ENCODE peak calls at places on chromosomes 3 and 15, in eight cellular contexts. E is IMR-90, O is NB4, K is heart left ventricle, I is uterus, Q is A549, T is GM12878, W is H1. C is an unnamed sample.

GRCh38 chr3:3281024-3281423 is 101.5 kb upstream of the CRBN start:
- DNase-seq in O (no peak), K (no peak), Q (no peak), W (no peak), T (no peak), E (no peak), I (no peak), C (no peak)

GRCh38 chr15:98548172-98548971 is 100.0 kb upstream of the IGF1R start:
- DNase-seq in E (peak; percentile 73), I (peak; percentile 77), W (peak; percentile 23), Q (peak; percentile 72), T (no peak), K (peak; percentile 84), O (peak; percentile 63), C (peak; percentile 6)

GRCh38 chr15:42591238-42591936 is 16.0 kb downstream of the STARD9 start:
- DNase-seq in I (no peak), T (no peak), Q (peak; percentile 28), O (peak; percentile 32), E (peak; percentile 54), K (no peak), W (no peak), C (peak; percentile 23)

GRCh38 chr15:25774871-25775270 is 88.3 kb downstream of the ATP10A start:
- DNase-seq in O (no peak), I (no peak), K (no peak), W (no peak), T (no peak), Q (no peak), E (no peak), C (no peak)

GRCh38 chr3:185942907-185943306 is 5.1 kb upstream of the TRA2B start:
- DNase-seq in E (no peak), W (no peak), Q (no peak), K (no peak), T (no peak), O (no peak), I (no peak), C (no peak)

GRCh38 chr3:102195198-102195948 is 239.4 kb upstream of the ZPLD1 start:
- DNase-seq in Q (peak; percentile 44), T (no peak), I (no peak), O (no peak), K (no peak), E (no peak), W (no peak), C (no peak)

GRCh38 chr3:33391255-33391995 is 48.8 kb downstream of the UBP1 start:
- DNase-seq in W (no peak), O (no peak), E (no peak), T (no peak), I (no peak), Q (no peak), K (no peak), C (no peak)

GRCh38 chr3:123724306-123724705 is 139.5 kb upstream of the HACD2 start:
- DNase-seq in Q (peak; percentile 21), T (no peak), K (no peak), I (no peak), O (peak; percentile 3), E (peak; percentile 52), W (no peak), C (no peak)

GRCh38 chr3:13420051-13420816 is at the start of gene NUP210:
- DNase-seq in E (no peak), I (no peak), T (no peak), W (no peak), O (peak; percentile 79), Q (peak; percentile 57), K (peak; percentile 66), C (peak; percentile 78)

GRCh38 chr3:41898631-41899030 is 63.3 kb downstream of the ULK4 start:
- DNase-seq in T (no peak), K (no peak), Q (no peak), W (no peak), E (no peak), O (no peak), I (no peak), C (no peak)

GRCh38 chr15:41780266-41780665 is 6.0 kb downstream of the MAPKBP1 start:
- DNase-seq in I (no peak), Q (no peak), K (no peak), W (no peak), T (no peak), E (peak; percentile 80), O (no peak), C (no peak)

GRCh38 chr3:64037084-64037483 is 13.8 kb upstream of the PSMD6 start:
- DNase-seq in E (no peak), W (no peak), T (no peak), I (no peak), K (no peak), O (no peak), Q (no peak), C (no peak)

GRCh38 chr3:52084216-52084945 is 28.0 kb upstream of the DUSP7 start:
- DNase-seq in E (no peak), T (no peak), K (peak; percentile 47), W (no peak), Q (no peak), I (no peak), O (no peak), C (no peak)

GRCh38 chr3:156847746-156848339 is 21.7 kb downstream of the LEKR1 start:
- DNase-seq in E (no peak), O (no peak), I (no peak), K (no peak), W (no peak), Q (no peak), T (no peak), C (no peak)

GRCh38 chr3:117130222-117130621 is 420.6 kb downstream of the TUSC7 start:
- DNase-seq in O (no peak), I (no peak), K (no peak), W (no peak), T (no peak), E (peak; percentile 39), Q (no peak), C (no peak)

GRCh38 chr3:23157331-23157730 is 45.8 kb upstream of the UBE2E2 start:
- DNase-seq in W (no peak), T (no peak), E (no peak), Q (no peak), I (no peak), K (no peak), O (no peak), C (no peak)

GRCh38 chr3:50264389-50264963 is 4.5 kb upstream of the SEMA3B start:
- DNase-seq in W (peak; percentile 94), Q (peak; percentile 84), O (no peak), E (peak; percentile 93), K (no peak), I (peak; percentile 92), T (no peak), C (no peak)

GRCh38 chr3:197956626-197956988 is 3.4 kb upstream of the LMLN start:
- DNase-seq in O (peak; percentile 34), Q (no peak), I (no peak), E (no peak), T (no peak), K (no peak), W (no peak), C (no peak)

GRCh38 chr3:197956070-197956469 is 3.9 kb upstream of the LMLN start:
- DNase-seq in T (no peak), E (no peak), Q (no peak), K (no peak), O (no peak), I (no peak), W (no peak), C (no peak)

GRCh38 chr3:197958346-197958745 is 1.7 kb upstream of the LMLN start:
- DNase-seq in E (no peak), T (no peak), Q (no peak), K (no peak), I (no peak), O (peak; percentile 43), W (no peak), C (peak; percentile 10)

GRCh38 chr3:197959500-197959890 is 522 bp upstream of the LMLN start:
- DNase-seq in K (no peak), W (no peak), I (no peak), Q (no peak), E (no peak), T (no peak), O (no peak), C (no peak)

DNA sequence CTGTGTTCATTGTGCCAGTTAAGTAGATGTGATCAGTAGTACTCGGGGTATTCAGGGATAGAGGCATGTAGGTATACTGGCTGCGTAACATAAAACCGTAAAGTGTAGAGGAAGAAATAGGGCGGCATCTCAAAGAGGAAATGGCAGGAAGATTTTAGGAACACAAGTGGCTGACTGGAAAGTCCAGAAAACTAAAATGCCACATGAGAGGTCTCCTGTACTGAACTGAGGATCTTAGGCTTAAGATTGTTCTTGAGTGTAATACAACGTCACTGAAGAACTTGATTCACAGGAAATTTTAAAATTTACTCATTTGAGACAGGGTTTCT is 2.3 kb upstream of the LMLN start:
- DNase-seq in I (no peak), W (no peak), T (no peak), E (no peak), K (no peak), O (no peak), Q (no peak), C (no peak)
- TF ChIP-seq POLR2A in I (no peak), W (no peak), T (no peak), E (no peak), K (no peak), O (no peak), Q (no peak), C (no peak)

GRCh38 chr3:136752327-136753111 is at the start of gene STAG1:
- DNase-seq in T (peak; percentile 94), O (peak; percentile 98), I (peak; percentile 99), K (peak; percentile 100), Q (peak; percentile 97), E (peak; percentile 98), W (peak; percentile 95), C (peak; percentile 100)
- TF ChIP-seq POLR2A in T (peak; percentile 89), O (peak; percentile 81), I (peak; percentile 85), K (peak; percentile 78), Q (peak; percentile 27), E (peak; percentile 77), W (peak; percentile 68), C (peak; percentile 97)

GRCh38 chr3:48716982-48717746 is at the start of gene IP6K2:
- DNase-seq in W (peak; percentile 97), K (peak; percentile 100), Q (peak; percentile 95), O (peak; percentile 97), I (peak; percentile 99), E (peak; percentile 97), T (peak; percentile 89), C (peak; percentile 98)
- TF ChIP-seq POLR2A in W (peak; percentile 89), K (peak; percentile 90), Q (peak; percentile 50), O (peak; percentile 96), I (peak; percentile 83), E (peak; percentile 98), T (peak; percentile 95), C (peak; percentile 93)

DNA sequence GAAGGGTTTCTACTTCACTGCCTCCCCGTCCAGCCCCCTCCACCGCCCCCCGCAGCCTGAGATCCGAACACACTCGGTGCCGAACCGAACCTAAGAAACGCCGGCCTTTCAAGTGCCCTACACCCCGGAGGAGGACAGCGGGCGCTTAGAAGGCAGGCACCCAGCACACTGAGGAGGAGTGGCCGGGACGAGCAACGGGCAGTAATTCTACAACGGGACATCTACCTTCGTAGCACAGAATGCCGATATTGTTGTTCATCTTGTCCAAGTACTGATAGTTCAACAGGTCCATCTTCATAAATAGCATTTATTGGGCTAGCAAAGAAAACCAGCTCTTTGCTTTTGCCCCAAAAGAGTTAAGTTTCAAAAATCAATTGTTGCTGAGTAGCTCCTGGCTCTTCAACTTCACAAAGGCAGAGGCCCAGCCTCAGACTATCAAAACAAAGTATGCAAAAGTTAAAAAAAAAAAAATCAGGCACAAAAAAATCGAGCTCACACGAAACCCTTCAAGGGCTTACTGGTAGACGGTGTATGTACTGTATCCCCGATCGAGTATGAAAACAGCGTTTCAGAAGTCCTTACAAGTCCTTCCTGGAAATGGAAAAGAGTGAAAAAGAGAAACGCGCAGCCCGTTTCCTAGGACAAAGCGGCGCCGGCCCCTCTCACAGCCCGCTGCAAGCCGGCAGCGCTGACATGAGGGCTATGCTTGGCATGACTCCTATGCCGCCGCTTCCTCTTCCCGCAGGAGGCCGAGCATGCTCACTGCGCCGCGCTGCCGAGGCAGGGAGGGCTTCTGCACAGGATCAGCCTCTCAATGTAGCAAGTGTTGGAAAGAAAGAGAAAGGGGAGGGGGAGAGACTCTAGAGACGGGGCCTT is at the start of gene VGLL4:
- DNase-seq in Q (peak; percentile 83), K (peak; percentile 94), I (peak; percentile 89), W (peak; percentile 82), E (peak; percentile 94), O (peak; percentile 97), T (no peak), C (peak; percentile 80)
- TF ChIP-seq POLR2A in Q (peak; percentile 75), K (peak; percentile 73), I (peak; percentile 72), W (peak; percentile 65), E (peak; percentile 93), O (peak; percentile 45), T (peak; percentile 75), C (peak; percentile 73)

C was measured in erythroblast.